ENCODE peak calls at places on chromosomes 12 and 14, in nine cellular contexts. One of them, this sample, is unnamed.

GRCh38 chr12:12720637-12721250 is 3.6 kb downstream of the CDKN1B start:
- DNase-seq in iris pigment epithelial cell: no peak
- DNase-seq in sciatic nerve: no peak
- DNase-seq in activated CD8-positive, alpha-beta memory T cell treated with anti-CD3 and anti-CD28 coated beads for 4 hours: no peak
- DNase-seq in kidney glomerular epithelial cell: no peak
- DNase-seq in tibial artery: no peak
- DNase-seq in heart right ventricle: no peak
- DNase-seq in NCI-H1092 treated with DMSO at 0.1 percent for 48 hours: peak
- DNase-seq in activated naive CD4-positive, alpha-beta T cell: no peak
- DNase-seq in this sample: peak

GRCh38 chr12:108605000-108605689 is 7.3 kb upstream of the TMEM119 start:
- DNase-seq in tibial artery: no peak
- DNase-seq in sciatic nerve: no peak
- DNase-seq in heart right ventricle: no peak
- DNase-seq in kidney glomerular epithelial cell: peak
- DNase-seq in activated CD8-positive, alpha-beta memory T cell treated with anti-CD3 and anti-CD28 coated beads for 4 hours: no peak
- DNase-seq in NCI-H1092 treated with DMSO at 0.1 percent for 48 hours: no peak
- DNase-seq in iris pigment epithelial cell: no peak
- DNase-seq in activated naive CD4-positive, alpha-beta T cell: no peak
- DNase-seq in this sample: peak

GRCh38 chr12:108194585-108194984 is 65.5 kb downstream of the WSCD2 start:
- DNase-seq in tibial artery: no peak
- DNase-seq in sciatic nerve: no peak
- DNase-seq in activated CD8-positive, alpha-beta memory T cell treated with anti-CD3 and anti-CD28 coated beads for 4 hours: no peak
- DNase-seq in iris pigment epithelial cell: no peak
- DNase-seq in kidney glomerular epithelial cell: no peak
- DNase-seq in NCI-H1092 treated with DMSO at 0.1 percent for 48 hours: no peak
- DNase-seq in heart right ventricle: no peak
- DNase-seq in activated naive CD4-positive, alpha-beta T cell: no peak
- DNase-seq in this sample: no peak

GRCh38 chr12:131941116-131941986 is 8.4 kb upstream of the EP400 start:
- DNase-seq in tibial artery: no peak
- DNase-seq in heart right ventricle: no peak
- DNase-seq in NCI-H1092 treated with DMSO at 0.1 percent for 48 hours: no peak
- DNase-seq in iris pigment epithelial cell: no peak
- DNase-seq in kidney glomerular epithelial cell: no peak
- DNase-seq in sciatic nerve: peak
- DNase-seq in activated naive CD4-positive, alpha-beta T cell: no peak
- DNase-seq in activated CD8-positive, alpha-beta memory T cell treated with anti-CD3 and anti-CD28 coated beads for 4 hours: no peak
- DNase-seq in this sample: no peak

GRCh38 chr12:44848771-44849085 is 27.4 kb downstream of the NELL2 start:
- DNase-seq in iris pigment epithelial cell: no peak
- DNase-seq in NCI-H1092 treated with DMSO at 0.1 percent for 48 hours: no peak
- DNase-seq in tibial artery: no peak
- DNase-seq in activated naive CD4-positive, alpha-beta T cell: no peak
- DNase-seq in activated CD8-positive, alpha-beta memory T cell treated with anti-CD3 and anti-CD28 coated beads for 4 hours: no peak
- DNase-seq in heart right ventricle: no peak
- DNase-seq in kidney glomerular epithelial cell: no peak
- DNase-seq in sciatic nerve: no peak
- DNase-seq in this sample: no peak

GRCh38 chr14:53619625-53620324 is 336.9 kb downstream of the BMP4 start:
- DNase-seq in tibial artery: no peak
- DNase-seq in iris pigment epithelial cell: peak
- DNase-seq in activated CD8-positive, alpha-beta memory T cell treated with anti-CD3 and anti-CD28 coated beads for 4 hours: no peak
- DNase-seq in sciatic nerve: no peak
- DNase-seq in activated naive CD4-positive, alpha-beta T cell: no peak
- DNase-seq in kidney glomerular epithelial cell: peak
- DNase-seq in NCI-H1092 treated with DMSO at 0.1 percent for 48 hours: no peak
- DNase-seq in heart right ventricle: no peak
- DNase-seq in this sample: no peak

GRCh38 chr14:103892247-103892646 is 36.0 kb upstream of the TDRD9 start:
- DNase-seq in sciatic nerve: no peak
- DNase-seq in iris pigment epithelial cell: no peak
- DNase-seq in tibial artery: no peak
- DNase-seq in activated naive CD4-positive, alpha-beta T cell: no peak
- DNase-seq in heart right ventricle: no peak
- DNase-seq in activated CD8-positive, alpha-beta memory T cell treated with anti-CD3 and anti-CD28 coated beads for 4 hours: no peak
- DNase-seq in NCI-H1092 treated with DMSO at 0.1 percent for 48 hours: no peak
- DNase-seq in kidney glomerular epithelial cell: no peak
- DNase-seq in this sample: no peak

GRCh38 chr14:68981539-68981976 is 2.5 kb upstream of the ACTN1 start:
- DNase-seq in NCI-H1092 treated with DMSO at 0.1 percent for 48 hours: no peak
- DNase-seq in activated naive CD4-positive, alpha-beta T cell: no peak
- DNase-seq in iris pigment epithelial cell: peak
- DNase-seq in heart right ventricle: no peak
- DNase-seq in sciatic nerve: no peak
- DNase-seq in activated CD8-positive, alpha-beta memory T cell treated with anti-CD3 and anti-CD28 coated beads for 4 hours: no peak
- DNase-seq in kidney glomerular epithelial cell: no peak
- DNase-seq in tibial artery: no peak
- DNase-seq in this sample: no peak

GRCh38 chr14:53793790-53794560 is 162.7 kb downstream of the BMP4 start:
- DNase-seq in tibial artery: peak
- DNase-seq in iris pigment epithelial cell: peak
- DNase-seq in sciatic nerve: no peak
- DNase-seq in heart right ventricle: no peak
- DNase-seq in activated naive CD4-positive, alpha-beta T cell: no peak
- DNase-seq in kidney glomerular epithelial cell: peak
- DNase-seq in NCI-H1092 treated with DMSO at 0.1 percent for 48 hours: peak
- DNase-seq in activated CD8-positive, alpha-beta memory T cell treated with anti-CD3 and anti-CD28 coated beads for 4 hours: no peak
- DNase-seq in this sample: peak

GRCh38 chr12:12946686-12947355 is 5.1 kb downstream of the GPRC5D start:
- DNase-seq in sciatic nerve: no peak
- DNase-seq in activated naive CD4-positive, alpha-beta T cell: no peak
- DNase-seq in NCI-H1092 treated with DMSO at 0.1 percent for 48 hours: no peak
- DNase-seq in kidney glomerular epithelial cell: no peak
- DNase-seq in activated CD8-positive, alpha-beta memory T cell treated with anti-CD3 and anti-CD28 coated beads for 4 hours: no peak
- DNase-seq in iris pigment epithelial cell: no peak
- DNase-seq in tibial artery: no peak
- DNase-seq in heart right ventricle: no peak
- DNase-seq in this sample: no peak

GRCh38 chr14:21267886-21268611 is 1.2 kb downstream of the HNRNPC start:
- DNase-seq in iris pigment epithelial cell: peak
- DNase-seq in tibial artery: no peak
- DNase-seq in activated CD8-positive, alpha-beta memory T cell treated with anti-CD3 and anti-CD28 coated beads for 4 hours: no peak
- DNase-seq in NCI-H1092 treated with DMSO at 0.1 percent for 48 hours: peak
- DNase-seq in kidney glomerular epithelial cell: peak
- DNase-seq in heart right ventricle: no peak
- DNase-seq in sciatic nerve: no peak
- DNase-seq in activated naive CD4-positive, alpha-beta T cell: no peak
- DNase-seq in this sample: no peak

GRCh38 chr14:69135133-69135532 is 17.8 kb downstream of the DCAF5 start:
- DNase-seq in activated CD8-positive, alpha-beta memory T cell treated with anti-CD3 and anti-CD28 coated beads for 4 hours: no peak
- DNase-seq in tibial artery: no peak
- DNase-seq in NCI-H1092 treated with DMSO at 0.1 percent for 48 hours: peak
- DNase-seq in iris pigment epithelial cell: no peak
- DNase-seq in kidney glomerular epithelial cell: no peak
- DNase-seq in sciatic nerve: no peak
- DNase-seq in activated naive CD4-positive, alpha-beta T cell: no peak
- DNase-seq in heart right ventricle: no peak
- DNase-seq in this sample: no peak

GRCh38 chr12:11705010-11705409 is 55.5 kb downstream of the ETV6 start:
- DNase-seq in NCI-H1092 treated with DMSO at 0.1 percent for 48 hours: no peak
- DNase-seq in tibial artery: no peak
- DNase-seq in kidney glomerular epithelial cell: peak
- DNase-seq in heart right ventricle: no peak
- DNase-seq in iris pigment epithelial cell: peak
- DNase-seq in activated naive CD4-positive, alpha-beta T cell: no peak
- DNase-seq in sciatic nerve: no peak
- DNase-seq in activated CD8-positive, alpha-beta memory T cell treated with anti-CD3 and anti-CD28 coated beads for 4 hours: no peak
- DNase-seq in this sample: peak

GRCh38 chr12:62481843-62482540 is 15.4 kb downstream of the MON2 start:
- DNase-seq in iris pigment epithelial cell: no peak
- DNase-seq in tibial artery: no peak
- DNase-seq in activated CD8-positive, alpha-beta memory T cell treated with anti-CD3 and anti-CD28 coated beads for 4 hours: no peak
- DNase-seq in kidney glomerular epithelial cell: peak
- DNase-seq in activated naive CD4-positive, alpha-beta T cell: no peak
- DNase-seq in heart right ventricle: no peak
- DNase-seq in NCI-H1092 treated with DMSO at 0.1 percent for 48 hours: no peak
- DNase-seq in sciatic nerve: no peak
- DNase-seq in this sample: no peak

GRCh38 chr14:92578511-92578910 is 64.9 kb downstream of the RIN3 start:
- DNase-seq in tibial artery: no peak
- DNase-seq in NCI-H1092 treated with DMSO at 0.1 percent for 48 hours: no peak
- DNase-seq in iris pigment epithelial cell: peak
- DNase-seq in sciatic nerve: no peak
- DNase-seq in kidney glomerular epithelial cell: no peak
- DNase-seq in activated CD8-positive, alpha-beta memory T cell treated with anti-CD3 and anti-CD28 coated beads for 4 hours: no peak
- DNase-seq in activated naive CD4-positive, alpha-beta T cell: no peak
- DNase-seq in heart right ventricle: no peak
- DNase-seq in this sample: no peak

GRCh38 chr12:53267309-53268008 is 640 bp upstream of the ESPL1 start:
- DNase-seq in heart right ventricle: no peak
- DNase-seq in activated naive CD4-positive, alpha-beta T cell: no peak
- DNase-seq in NCI-H1092 treated with DMSO at 0.1 percent for 48 hours: no peak
- DNase-seq in tibial artery: no peak
- DNase-seq in iris pigment epithelial cell: no peak
- DNase-seq in activated CD8-positive, alpha-beta memory T cell treated with anti-CD3 and anti-CD28 coated beads for 4 hours: no peak
- DNase-seq in kidney glomerular epithelial cell: no peak
- DNase-seq in sciatic nerve: no peak
- DNase-seq in this sample: no peak

GRCh38 chr14:69663322-69663686 is 51.9 kb downstream of the SUSD6 start:
- DNase-seq in iris pigment epithelial cell: no peak
- DNase-seq in activated CD8-positive, alpha-beta memory T cell treated with anti-CD3 and anti-CD28 coated beads for 4 hours: no peak
- DNase-seq in heart right ventricle: no peak
- DNase-seq in tibial artery: no peak
- DNase-seq in NCI-H1092 treated with DMSO at 0.1 percent for 48 hours: peak
- DNase-seq in sciatic nerve: no peak
- DNase-seq in kidney glomerular epithelial cell: no peak
- DNase-seq in activated naive CD4-positive, alpha-beta T cell: no peak
- DNase-seq in this sample: no peak

GRCh38 chr14:19974844-19975243 is 547 bp upstream of the OR4K15 start:
- DNase-seq in kidney glomerular epithelial cell: no peak
- DNase-seq in activated CD8-positive, alpha-beta memory T cell treated with anti-CD3 and anti-CD28 coated beads for 4 hours: no peak
- DNase-seq in iris pigment epithelial cell: no peak
- DNase-seq in NCI-H1092 treated with DMSO at 0.1 percent for 48 hours: no peak
- DNase-seq in tibial artery: no peak
- DNase-seq in activated naive CD4-positive, alpha-beta T cell: no peak
- DNase-seq in sciatic nerve: no peak
- DNase-seq in heart right ventricle: no peak
- DNase-seq in this sample: no peak

This sample was measured in SJSA1.